ENCODE peak calls at places on chromosome 7, in eight cellular contexts. L is substantia nigra; T is choroid plexus epithelial cell; J is left ventricle myocardium inferior; E is activated CD8-positive, alpha-beta T cell treated with anti-CD3 and anti-CD28 coated beads for 36 hours; C is pancreas; P is nucleus accumbens; U is GM06990. M is an unnamed sample.
A peak's percentile ranks its signal among the peaks of the same experiment; 100 is the strongest.

GRCh38 chr7:24907311-24907886 is 72.6 kb downstream of the OSBPL3 start:
- DNase-seq in L (no peak), T (peak; percentile 61), J (no peak), E (peak; percentile 43), C (no peak), P (no peak), U (no peak), M (no peak)

GRCh38 chr7:121286186-121286585 is 42.6 kb upstream of the WNT16 start:
- DNase-seq in L (no peak), T (no peak), J (no peak), E (no peak), C (no peak), P (no peak), U (no peak), M (no peak)

GRCh38 chr7:83663131-83663530 is 14.2 kb upstream of the SEMA3E start:
- DNase-seq in L (no peak), T (no peak), J (no peak), E (no peak), C (no peak), P (no peak), U (no peak), M (no peak)

GRCh38 chr7:1665721-1666250 is 4.3 kb upstream of the ELFN1 start:
- DNase-seq in L (no peak), T (peak; percentile 18), J (peak; percentile 56), E (peak; percentile 17), C (peak; percentile 67), P (no peak), U (no peak), M (peak; percentile 79)

GRCh38 chr7:77537595-77538185 is 595 bp downstream of the PTPN12 start:
- DNase-seq in L (no peak), T (peak; percentile 35), J (peak; percentile 45), E (peak; percentile 50), C (peak; percentile 82), P (peak; percentile 14), U (peak; percentile 64), M (peak; percentile 72)

GRCh38 chr7:54664235-54665228 is 94.5 kb downstream of the SEC61G start:
- DNase-seq in L (peak; percentile 57), T (peak; percentile 9), J (peak; percentile 26), E (peak; percentile 26), C (peak; percentile 85), P (peak; percentile 70), U (peak; percentile 11), M (no peak)

GRCh38 chr7:45000096-45001032 is at the start of gene CCM2:
- DNase-seq in L (no peak), T (peak; percentile 31), J (peak; percentile 69), E (no peak), C (peak; percentile 82), P (no peak), U (peak; percentile 60), M (peak; percentile 48)

GRCh38 chr7:136956671-136957070 is 88.2 kb downstream of the CHRM2 start:
- DNase-seq in L (no peak), T (peak; percentile 76), J (no peak), E (no peak), C (no peak), P (no peak), U (no peak), M (no peak)

GRCh38 chr7:99409192-99409572 is 413 bp downstream of the BUD31 start:
- DNase-seq in L (no peak), T (peak; percentile 19), J (no peak), E (no peak), C (no peak), P (no peak), U (no peak), M (no peak)

GRCh38 chr7:18607025-18607424 is 111.5 kb downstream of the HDAC9 start:
- DNase-seq in L (no peak), T (peak; percentile 68), J (no peak), E (no peak), C (no peak), P (no peak), U (no peak), M (no peak)

GRCh38 chr7:77199008-77199966 is at the start of gene FGL2:
- DNase-seq in L (peak; percentile 25), T (peak; percentile 73), J (peak; percentile 59), E (peak; percentile 46), C (no peak), P (peak; percentile 31), U (no peak), M (no peak)

GRCh38 chr7:2446676-2447075 is 29.5 kb downstream of the GRIFIN start:
- DNase-seq in L (no peak), T (no peak), J (no peak), E (no peak), C (no peak), P (no peak), U (no peak), M (no peak)

GRCh38 chr7:36205844-36206243 is 52.8 kb downstream of the EEPD1 start:
- DNase-seq in L (peak; percentile 23), T (no peak), J (no peak), E (no peak), C (no peak), P (no peak), U (no peak), M (no peak)

GRCh38 chr7:24024689-24025088 is 259.3 kb upstream of the NPY start:
- DNase-seq in L (no peak), T (peak; percentile 3), J (no peak), E (no peak), C (no peak), P (no peak), U (peak; percentile 3), M (no peak)

GRCh38 chr7:155490697-155491628 is 33.0 kb downstream of the EN2 start:
- DNase-seq in L (no peak), T (no peak), J (peak; percentile 65), E (peak; percentile 69), C (peak; percentile 68), P (no peak), U (peak; percentile 74), M (peak; percentile 74)

GRCh38 chr7:149369497-149369896 is 91.4 kb downstream of the ZNF777 start:
- DNase-seq in L (no peak), T (no peak), J (no peak), E (no peak), C (no peak), P (no peak), U (no peak), M (no peak)

GRCh38 chr7:120740348-120740747 is 117.6 kb downstream of the TSPAN12 start:
- DNase-seq in L (no peak), T (peak; percentile 58), J (no peak), E (no peak), C (no peak), P (no peak), U (no peak), M (no peak)

GRCh38 chr7:32241636-32242035 is 171.4 kb upstream of the PDE1C start:
- DNase-seq in L (no peak), T (no peak), J (no peak), E (no peak), C (no peak), P (no peak), U (no peak), M (no peak)

M was measured in B cell.